ENCODE peak calls at places on chromosomes 11 and 22, in five cellular contexts. W is stimulated activated CD8-positive, alpha-beta memory T cell treated with anti-CD3 and anti-CD28 coated beads, Interleukin-15, amount 100 ng/mL, for 1 hour; B is neural progenitor cell; G is activated CD4-positive, alpha-beta T cell treated with anti-CD3 and anti-CD28 coated beads for 36 hours; C is iPS-NIHi11. F is an unnamed sample.

GRCh38 chr22:37141971-37142647 is 7.6 kb downstream of the IL2RB start:
- DNase-seq in W (no peak), B (no peak), G (no peak), C (no peak), F (no peak)

GRCh38 chr11:115244314-115244713 is 259.9 kb downstream of the CADM1 start:
- DNase-seq in W (no peak), B (no peak), G (no peak), C (no peak), F (no peak)

GRCh38 chr11:110759972-110760381 is 47.7 kb upstream of the ARHGAP20 start:
- DNase-seq in W (no peak), B (no peak), G (no peak), C (no peak), F (no peak)

GRCh38 chr22:42912049-42912448 is 55.0 kb upstream of the ARFGAP3 start:
- DNase-seq in W (no peak), B (no peak), G (no peak), C (no peak), F (no peak)

GRCh38 chr11:45388472-45388871 is 102.3 kb upstream of the SYT13 start:
- DNase-seq in W (no peak), B (no peak), G (no peak), C (no peak), F (no peak)

GRCh38 chr22:44096736-44097135 is 72.6 kb downstream of the PARVB start:
- DNase-seq in W (no peak), B (no peak), G (no peak), C (no peak), F (no peak)

GRCh38 chr11:84212467-84213390 is 926.6 kb upstream of the CCDC90B start:
- DNase-seq in W (no peak), B (no peak), G (no peak), C (no peak), F (no peak)

GRCh38 chr11:44404736-44405395 is 94.9 kb upstream of the ALX4 start:
- DNase-seq in W (no peak), B (no peak), G (no peak), C (no peak), F (no peak)

GRCh38 chr11:114207096-114207495 is 89.1 kb upstream of the NNMT start:
- DNase-seq in W (no peak), B (no peak), G (no peak), C (no peak), F (no peak)

GRCh38 chr11:80621871-80622270 is 1181.0 kb upstream of the TENM4 start:
- DNase-seq in W (no peak), B (no peak), G (no peak), C (no peak), F (no peak)